ENCODE peak calls at places on chromosomes 12 and 14, in five cellular contexts. One of them, this sample, is unnamed.

GRCh38 chr12:31773223-31773750 is 44.5 kb upstream of the AMN1 start:
- DNase-seq in cardiac muscle cell: peak
- DNase-seq in breast epithelium: no peak
- DNase-seq in fibroblast of lung: peak
- DNase-seq in left ventricle myocardium inferior: no peak
- DNase-seq in this sample: no peak

GRCh38 chr14:105864116-105864515 is 337.7 kb downstream of the TMEM121 start:
- DNase-seq in cardiac muscle cell: no peak
- DNase-seq in breast epithelium: no peak
- DNase-seq in fibroblast of lung: no peak
- DNase-seq in left ventricle myocardium inferior: no peak
- DNase-seq in this sample: no peak

GRCh38 chr12:4089147-4089606 is 184.4 kb upstream of the CCND2 start:
- DNase-seq in cardiac muscle cell: no peak
- DNase-seq in breast epithelium: no peak
- DNase-seq in fibroblast of lung: peak
- DNase-seq in left ventricle myocardium inferior: no peak
- DNase-seq in this sample: no peak

GRCh38 chr12:13196302-13196921 is at the start of gene EMP1:
- DNase-seq in cardiac muscle cell: peak
- DNase-seq in breast epithelium: peak
- DNase-seq in fibroblast of lung: peak
- DNase-seq in left ventricle myocardium inferior: peak
- DNase-seq in this sample: peak

GRCh38 chr12:42691991-42692557 is 102.5 kb upstream of the PRICKLE1 start:
- DNase-seq in cardiac muscle cell: no peak
- DNase-seq in breast epithelium: no peak
- DNase-seq in fibroblast of lung: no peak
- DNase-seq in left ventricle myocardium inferior: no peak
- DNase-seq in this sample: no peak

GRCh38 chr14:33647385-33647786 is 303.5 kb downstream of the EGLN3 start:
- DNase-seq in cardiac muscle cell: peak
- DNase-seq in breast epithelium: no peak
- DNase-seq in fibroblast of lung: peak
- DNase-seq in left ventricle myocardium inferior: no peak
- DNase-seq in this sample: no peak

GRCh38 chr14:102629011-102629444 is 36.6 kb downstream of the RCOR1 start:
- DNase-seq in cardiac muscle cell: no peak
- DNase-seq in breast epithelium: no peak
- DNase-seq in fibroblast of lung: no peak
- DNase-seq in left ventricle myocardium inferior: no peak
- DNase-seq in this sample: no peak

GRCh38 chr14:32003585-32003984 is 73.5 kb upstream of the ARHGAP5 start:
- DNase-seq in cardiac muscle cell: no peak
- DNase-seq in breast epithelium: no peak
- DNase-seq in fibroblast of lung: no peak
- DNase-seq in left ventricle myocardium inferior: no peak
- DNase-seq in this sample: no peak

GRCh38 chr12:49974231-49974675 is 1.5 kb downstream of the AQP6 start:
- DNase-seq in cardiac muscle cell: peak
- DNase-seq in breast epithelium: no peak
- DNase-seq in fibroblast of lung: peak
- DNase-seq in left ventricle myocardium inferior: peak
- DNase-seq in this sample: no peak

GRCh38 chr14:68036203-68036602 is 216.6 kb downstream of the RAD51B start:
- DNase-seq in cardiac muscle cell: no peak
- DNase-seq in breast epithelium: no peak
- DNase-seq in fibroblast of lung: peak
- DNase-seq in left ventricle myocardium inferior: no peak
- DNase-seq in this sample: no peak

GRCh38 chr14:27688823-27689444 is 1077.7 kb upstream of the FOXG1 start:
- DNase-seq in cardiac muscle cell: no peak
- DNase-seq in breast epithelium: no peak
- DNase-seq in fibroblast of lung: no peak
- DNase-seq in left ventricle myocardium inferior: no peak
- DNase-seq in this sample: no peak

GRCh38 chr12:28242888-28243633 is 52.8 kb downstream of the CCDC91 start:
- DNase-seq in cardiac muscle cell: peak
- DNase-seq in breast epithelium: no peak
- DNase-seq in fibroblast of lung: no peak
- DNase-seq in left ventricle myocardium inferior: no peak
- DNase-seq in this sample: no peak

GRCh38 chr14:93742761-93743160 is 45.5 kb downstream of the PRIMA1 start:
- DNase-seq in cardiac muscle cell: peak
- DNase-seq in breast epithelium: no peak
- DNase-seq in fibroblast of lung: no peak
- DNase-seq in left ventricle myocardium inferior: peak
- DNase-seq in this sample: no peak

GRCh38 chr12:42141981-42142606 is 2.6 kb downstream of the GXYLT1 start:
- DNase-seq in cardiac muscle cell: no peak
- DNase-seq in breast epithelium: no peak
- DNase-seq in fibroblast of lung: no peak
- DNase-seq in left ventricle myocardium inferior: no peak
- DNase-seq in this sample: no peak

GRCh38 chr12:12779529-12779928 is 5.9 kb upstream of the APOLD1 start:
- DNase-seq in cardiac muscle cell: peak
- DNase-seq in breast epithelium: no peak
- DNase-seq in fibroblast of lung: peak
- DNase-seq in left ventricle myocardium inferior: no peak
- DNase-seq in this sample: no peak

GRCh38 chr14:44712095-44712822 is 205.2 kb upstream of the FSCB start:
- DNase-seq in cardiac muscle cell: no peak
- DNase-seq in breast epithelium: no peak
- DNase-seq in fibroblast of lung: no peak
- DNase-seq in left ventricle myocardium inferior: no peak
- DNase-seq in this sample: no peak

GRCh38 chr12:116186482-116187157 is 90.9 kb downstream of the MED13L start:
- DNase-seq in cardiac muscle cell: no peak
- DNase-seq in breast epithelium: no peak
- DNase-seq in fibroblast of lung: no peak
- DNase-seq in left ventricle myocardium inferior: no peak
- DNase-seq in this sample: no peak

GRCh38 chr12:92568631-92569128 is 134.1 kb upstream of the PLEKHG7 start:
- DNase-seq in cardiac muscle cell: no peak
- DNase-seq in breast epithelium: no peak
- DNase-seq in fibroblast of lung: no peak
- DNase-seq in left ventricle myocardium inferior: no peak
- DNase-seq in this sample: no peak

GRCh38 chr14:31716208-31716607 is 155.0 kb downstream of the NUBPL start:
- DNase-seq in cardiac muscle cell: no peak
- DNase-seq in breast epithelium: no peak
- DNase-seq in fibroblast of lung: peak
- DNase-seq in left ventricle myocardium inferior: no peak
- DNase-seq in this sample: no peak

GRCh38 chr14:77097006-77097688 is 911 bp upstream of the CIPC start:
- DNase-seq in cardiac muscle cell: no peak
- DNase-seq in breast epithelium: no peak
- DNase-seq in fibroblast of lung: peak
- DNase-seq in left ventricle myocardium inferior: no peak
- DNase-seq in this sample: peak

GRCh38 chr14:69684461-69685183 is 73.2 kb downstream of the SUSD6 start:
- DNase-seq in cardiac muscle cell: no peak
- DNase-seq in breast epithelium: no peak
- DNase-seq in fibroblast of lung: no peak
- DNase-seq in left ventricle myocardium inferior: no peak
- DNase-seq in this sample: no peak

GRCh38 chr14:69683971-69684370 is 72.6 kb downstream of the SUSD6 start:
- DNase-seq in cardiac muscle cell: no peak
- DNase-seq in breast epithelium: no peak
- DNase-seq in fibroblast of lung: no peak
- DNase-seq in left ventricle myocardium inferior: no peak
- DNase-seq in this sample: no peak

GRCh38 chr14:69687963-69688649 is 76.7 kb downstream of the SUSD6 start:
- DNase-seq in cardiac muscle cell: no peak
- DNase-seq in breast epithelium: no peak
- DNase-seq in fibroblast of lung: no peak
- DNase-seq in left ventricle myocardium inferior: no peak
- DNase-seq in this sample: no peak

GRCh38 chr14:69685217-69685616 is 73.8 kb downstream of the SUSD6 start:
- DNase-seq in cardiac muscle cell: no peak
- DNase-seq in breast epithelium: no peak
- DNase-seq in fibroblast of lung: no peak
- DNase-seq in left ventricle myocardium inferior: no peak
- DNase-seq in this sample: peak

GRCh38 chr14:69685716-69686115 is 74.3 kb downstream of the SUSD6 start:
- DNase-seq in cardiac muscle cell: peak
- DNase-seq in breast epithelium: peak
- DNase-seq in fibroblast of lung: peak
- DNase-seq in left ventricle myocardium inferior: peak
- DNase-seq in this sample: no peak
- H3K4me3 ChIP-seq in cardiac muscle cell: no peak
- H3K4me3 ChIP-seq in breast epithelium: no peak
- H3K4me3 ChIP-seq in fibroblast of lung: no peak
- H3K4me3 ChIP-seq in left ventricle myocardium inferior: no peak
- H3K4me3 ChIP-seq in this sample: no peak

GRCh38 chr12:14259481-14260010 is 105.9 kb upstream of the ATF7IP start:
- DNase-seq in cardiac muscle cell: no peak
- DNase-seq in breast epithelium: no peak
- DNase-seq in fibroblast of lung: no peak
- DNase-seq in left ventricle myocardium inferior: no peak
- DNase-seq in this sample: no peak
- H3K27ac ChIP-seq in cardiac muscle cell: peak
- H3K27ac ChIP-seq in breast epithelium: peak
- H3K27ac ChIP-seq in fibroblast of lung: peak
- H3K27ac ChIP-seq in left ventricle myocardium inferior: peak
- H3K27ac ChIP-seq in this sample: peak

DNA sequence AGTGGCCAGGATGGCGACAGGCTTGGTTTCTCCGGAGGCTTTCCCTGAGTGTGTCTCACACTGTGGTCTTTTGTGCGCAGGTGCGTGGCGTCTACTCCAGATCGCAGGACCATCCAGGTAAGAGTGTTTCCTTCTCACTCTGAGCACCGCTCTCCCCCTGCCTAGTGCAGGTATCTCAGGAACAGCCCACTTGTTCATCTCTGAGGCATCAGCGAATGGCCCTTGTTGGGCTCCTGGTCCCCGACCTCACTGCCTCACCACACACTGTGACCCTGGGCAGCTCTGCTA is 781 bp downstream of the ADGRD1 start:
- DNase-seq in cardiac muscle cell: no peak
- DNase-seq in breast epithelium: no peak
- DNase-seq in fibroblast of lung: no peak
- DNase-seq in left ventricle myocardium inferior: no peak
- DNase-seq in this sample: no peak
- H3K4me3 ChIP-seq in cardiac muscle cell: peak
- H3K4me3 ChIP-seq in breast epithelium: peak
- H3K4me3 ChIP-seq in fibroblast of lung: peak
- H3K4me3 ChIP-seq in left ventricle myocardium inferior: peak
- H3K4me3 ChIP-seq in this sample: no peak

DNA sequence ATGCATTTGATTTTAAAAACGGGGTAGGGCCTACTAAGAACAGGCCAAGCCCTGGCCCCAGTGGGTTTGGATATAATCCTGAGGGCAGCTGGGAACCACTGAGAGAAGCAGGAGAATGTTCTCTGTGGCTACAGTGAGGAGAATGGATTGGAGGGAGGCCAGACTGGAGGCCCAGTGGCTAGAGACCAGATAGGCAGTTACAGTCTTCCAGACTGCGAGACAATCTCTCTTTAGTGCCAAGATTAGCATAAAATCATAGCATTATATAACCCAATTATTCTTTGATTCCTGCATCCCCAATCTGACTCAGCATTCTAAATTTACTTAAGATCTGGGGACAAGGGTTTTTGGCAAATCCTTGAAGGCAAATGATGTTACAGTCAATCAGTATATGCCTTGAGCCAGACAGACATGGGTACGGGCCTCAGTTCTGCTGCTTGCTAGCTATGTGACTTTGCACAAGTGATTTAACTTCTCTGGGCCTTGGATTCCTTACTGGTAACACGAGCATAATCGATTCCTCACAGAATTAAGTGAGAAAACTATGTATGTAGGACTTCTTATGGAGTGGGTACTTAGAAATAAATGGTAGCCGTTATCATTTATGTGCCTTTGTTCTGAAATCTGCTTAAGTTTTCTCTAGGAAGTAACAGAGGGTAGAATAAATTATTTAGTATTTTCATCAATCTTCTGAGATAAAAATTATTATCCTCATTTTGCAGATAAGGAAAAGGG is 18.3 kb downstream of the NINJ2 start:
- DNase-seq in cardiac muscle cell: peak
- DNase-seq in breast epithelium: no peak
- DNase-seq in fibroblast of lung: peak
- DNase-seq in left ventricle myocardium inferior: no peak
- DNase-seq in this sample: no peak
- H3K27ac ChIP-seq in cardiac muscle cell: peak
- H3K27ac ChIP-seq in breast epithelium: peak
- H3K27ac ChIP-seq in fibroblast of lung: no peak
- H3K27ac ChIP-seq in left ventricle myocardium inferior: peak
- H3K27ac ChIP-seq in this sample: peak

GRCh38 chr14:52844262-52845060 is 53.1 kb upstream of the GNPNAT1 start:
- DNase-seq in cardiac muscle cell: peak
- DNase-seq in breast epithelium: no peak
- DNase-seq in fibroblast of lung: no peak
- DNase-seq in left ventricle myocardium inferior: no peak
- DNase-seq in this sample: no peak

GRCh38 chr14:52850520-52850919 is 59.1 kb upstream of the GNPNAT1 start:
- DNase-seq in cardiac muscle cell: no peak
- DNase-seq in breast epithelium: no peak
- DNase-seq in fibroblast of lung: peak
- DNase-seq in left ventricle myocardium inferior: no peak
- DNase-seq in this sample: no peak

GRCh38 chr14:52840916-52841315 is 49.5 kb upstream of the GNPNAT1 start:
- DNase-seq in cardiac muscle cell: peak
- DNase-seq in breast epithelium: no peak
- DNase-seq in fibroblast of lung: peak
- DNase-seq in left ventricle myocardium inferior: no peak
- DNase-seq in this sample: no peak

GRCh38 chr14:52848626-52849025 is 57.2 kb upstream of the GNPNAT1 start:
- DNase-seq in cardiac muscle cell: no peak
- DNase-seq in breast epithelium: no peak
- DNase-seq in fibroblast of lung: no peak
- DNase-seq in left ventricle myocardium inferior: no peak
- DNase-seq in this sample: no peak

DNA sequence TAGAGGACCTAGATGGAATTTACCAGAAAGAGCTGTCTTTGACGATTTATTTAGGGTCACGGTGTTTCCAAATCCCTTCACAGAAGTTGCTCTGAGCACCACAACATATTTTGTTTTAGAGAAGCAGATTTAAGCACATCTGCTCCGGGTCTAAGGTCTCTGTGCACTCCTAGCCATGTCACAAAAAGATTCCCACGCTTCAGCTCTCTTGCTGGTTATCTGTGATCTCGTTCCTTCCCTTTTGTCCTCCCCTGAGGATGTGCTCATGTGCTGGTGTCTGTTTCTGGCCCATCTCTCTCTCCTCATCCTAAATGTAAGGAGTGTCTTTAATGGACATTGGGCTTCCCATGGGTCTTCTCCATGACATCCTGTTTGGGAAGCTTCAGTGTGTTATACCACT is 53.7 kb upstream of the GNPNAT1 start:
- DNase-seq in cardiac muscle cell: no peak
- DNase-seq in breast epithelium: no peak
- DNase-seq in fibroblast of lung: no peak
- DNase-seq in left ventricle myocardium inferior: no peak
- DNase-seq in this sample: no peak
- H3K4me3 ChIP-seq in cardiac muscle cell: no peak
- H3K4me3 ChIP-seq in breast epithelium: peak
- H3K4me3 ChIP-seq in fibroblast of lung: no peak
- H3K4me3 ChIP-seq in left ventricle myocardium inferior: peak
- H3K4me3 ChIP-seq in this sample: no peak

This sample was measured in naive thymus-derived CD4-positive, alpha-beta T cell.